ENCODE peak calls at places on chromosomes 1 and 21, in seven cellular contexts. E is stimulated activated CD4-positive, alpha-beta T cell treated with anti-CD3 and anti-CD28 coated beads, Interleukin-4, amount 100 ng/mL, for 48 hours; L is activated gamma-delta T cell treated with Interleukin-2 at 50 U/mL for 16 hours; K is mesendoderm; I is NCI-H774; O is uterus; W is mesenteric fat pad. Q is an unnamed sample.

GRCh38 chr1:31441970-31442647 is 29.1 kb downstream of the SERINC2 start:
- DNase-seq in E (no peak), L (no peak), K (no peak), I (no peak), O (no peak), W (no peak), Q (no peak)

GRCh38 chr1:161287482-161288054 is 22.2 kb downstream of the MPZ start:
- DNase-seq in E (no peak), L (no peak), K (no peak), I (no peak), O (no peak), W (no peak), Q (no peak)

GRCh38 chr1:24847995-24848857 is 81.8 kb downstream of the RUNX3 start:
- DNase-seq in E (peak; percentile 85), L (peak; percentile 92), K (peak; percentile 97), I (peak; percentile 37), O (peak; percentile 91), W (peak; percentile 95), Q (peak; percentile 57)

GRCh38 chr1:27525296-27526271 is 35.6 kb upstream of the WASF2 start:
- DNase-seq in E (peak; percentile 58), L (peak; percentile 19), K (peak; percentile 78), I (no peak), O (peak; percentile 86), W (no peak), Q (no peak)

GRCh38 chr1:225425211-225425786 is 2.5 kb downstream of the LBR start:
- DNase-seq in E (no peak), L (no peak), K (peak; percentile 96), I (no peak), O (no peak), W (no peak), Q (no peak)

GRCh38 chr1:38120552-38121230 is 74.1 kb upstream of the POU3F1 start:
- DNase-seq in E (no peak), L (no peak), K (no peak), I (no peak), O (no peak), W (no peak), Q (no peak)

GRCh38 chr1:183300828-183301227 is 114.8 kb downstream of the LAMC2 start:
- DNase-seq in E (no peak), L (no peak), K (no peak), I (no peak), O (no peak), W (no peak), Q (no peak)

GRCh38 chr1:85342177-85342576 is 65.7 kb upstream of the BCL10 start:
- DNase-seq in E (no peak), L (no peak), K (no peak), I (no peak), O (no peak), W (no peak), Q (no peak)

GRCh38 chr1:112335351-112335750 is 60.7 kb upstream of the CTTNBP2NL start:
- DNase-seq in E (no peak), L (no peak), K (no peak), I (no peak), O (no peak), W (no peak), Q (no peak)

GRCh38 chr1:232764458-232765231 is 40.6 kb upstream of the MAP10 start:
- DNase-seq in E (no peak), L (no peak), K (no peak), I (no peak), O (no peak), W (no peak), Q (peak; percentile 89)

GRCh38 chr1:62208970-62209369 is 14.3 kb downstream of the L1TD1 start:
- DNase-seq in E (no peak), L (no peak), K (no peak), I (no peak), O (no peak), W (no peak), Q (no peak)

GRCh38 chr1:84505167-84506001 is 802 bp upstream of the SPATA1 start:
- DNase-seq in E (no peak), L (no peak), K (peak; percentile 59), I (peak; percentile 67), O (peak; percentile 66), W (no peak), Q (no peak)

GRCh38 chr21:42171091-42172053 is 47.6 kb upstream of the ABCG1 start:
- DNase-seq in E (no peak), L (no peak), K (no peak), I (no peak), O (no peak), W (peak; percentile 87), Q (no peak)

GRCh38 chr1:143698016-143698415 is 273.8 kb downstream of the FAM72C start:
- DNase-seq in E (peak; percentile 15), L (no peak), K (peak; percentile 64), I (no peak), O (no peak), W (no peak), Q (no peak)

GRCh38 chr1:55363261-55363660 is 148.1 kb upstream of the USP24 start:
- DNase-seq in E (no peak), L (no peak), K (no peak), I (no peak), O (no peak), W (no peak), Q (no peak)

GRCh38 chr1:229645296-229646050 is 19.4 kb downstream of the URB2 start:
- DNase-seq in E (no peak), L (no peak), K (no peak), I (no peak), O (no peak), W (no peak), Q (no peak)

GRCh38 chr1:79323240-79324025 is 316.9 kb upstream of the ADGRL4 start:
- DNase-seq in E (no peak), L (no peak), K (peak; percentile 17), I (no peak), O (no peak), W (no peak), Q (no peak)

GRCh38 chr21:40173833-40174232 is 306.6 kb downstream of the PCP4 start:
- DNase-seq in E (no peak), L (no peak), K (peak; percentile 65), I (no peak), O (no peak), W (no peak), Q (no peak)

GRCh38 chr1:247812637-247813036 is 11.3 kb downstream of the OR14A16 start:
- DNase-seq in E (no peak), L (no peak), K (no peak), I (no peak), O (no peak), W (no peak), Q (no peak)

GRCh38 chr21:16708431-16708830 is 804.4 kb upstream of the CXADR start:
- DNase-seq in E (no peak), L (no peak), K (no peak), I (no peak), O (no peak), W (no peak), Q (no peak)

GRCh38 chr21:41712201-41712600 is 54.7 kb downstream of the RIPK4 start:
- DNase-seq in E (no peak), L (no peak), K (peak; percentile 62), I (no peak), O (no peak), W (no peak), Q (no peak)

GRCh38 chr21:25929859-25930520 is 195.2 kb downstream of the GABPA start:
- DNase-seq in E (no peak), L (no peak), K (no peak), I (no peak), O (no peak), W (no peak), Q (no peak)

GRCh38 chr1:41980872-41981653 is 62.3 kb upstream of the HIVEP3 start:
- DNase-seq in E (no peak), L (peak; percentile 33), K (peak; percentile 7), I (no peak), O (no peak), W (no peak), Q (no peak)

GRCh38 chr21:41678944-41679343 is 87.9 kb downstream of the RIPK4 start:
- DNase-seq in E (no peak), L (no peak), K (peak; percentile 99), I (peak; percentile 81), O (peak; percentile 68), W (peak; percentile 93), Q (peak; percentile 100)